ENCODE peak calls at places on chromosomes 2 and 18, in six cellular contexts. One of them, this sample, is unnamed.

GRCh38 chr2:9914384-9915065 is 37.0 kb upstream of the GRHL1 start:
- DNase-seq in activated T-cell treated with anti-CD3 and anti-CD28 coated beads, Interleukin-2, amount 50 U/mL, for 4 hours: peak
- DNase-seq in Daoy: peak
- DNase-seq in stomach: no peak
- DNase-seq in ACHN: peak
- DNase-seq in NCI-H1694: no peak
- DNase-seq in this sample: no peak

GRCh38 chr2:144938308-144938709 is 418.4 kb upstream of the ZEB2 start:
- DNase-seq in activated T-cell treated with anti-CD3 and anti-CD28 coated beads, Interleukin-2, amount 50 U/mL, for 4 hours: no peak
- DNase-seq in Daoy: peak
- DNase-seq in stomach: no peak
- DNase-seq in ACHN: peak
- DNase-seq in NCI-H1694: no peak
- DNase-seq in this sample: no peak

GRCh38 chr2:197435598-197436435 is 989 bp upstream of the SF3B1 start:
- DNase-seq in activated T-cell treated with anti-CD3 and anti-CD28 coated beads, Interleukin-2, amount 50 U/mL, for 4 hours: no peak
- DNase-seq in Daoy: no peak
- DNase-seq in stomach: no peak
- DNase-seq in ACHN: no peak
- DNase-seq in NCI-H1694: no peak
- DNase-seq in this sample: no peak

GRCh38 chr2:190655113-190655512 is 6.2 kb downstream of the NAB1 start:
- DNase-seq in activated T-cell treated with anti-CD3 and anti-CD28 coated beads, Interleukin-2, amount 50 U/mL, for 4 hours: no peak
- DNase-seq in Daoy: no peak
- DNase-seq in stomach: no peak
- DNase-seq in ACHN: no peak
- DNase-seq in NCI-H1694: peak
- DNase-seq in this sample: no peak

GRCh38 chr2:134564549-134564948 is 154.3 kb downstream of the TMEM163 start:
- DNase-seq in activated T-cell treated with anti-CD3 and anti-CD28 coated beads, Interleukin-2, amount 50 U/mL, for 4 hours: no peak
- DNase-seq in Daoy: no peak
- DNase-seq in stomach: no peak
- DNase-seq in ACHN: no peak
- DNase-seq in NCI-H1694: no peak
- DNase-seq in this sample: no peak

GRCh38 chr2:49162151-49162550 is 7.8 kb upstream of the FSHR start:
- DNase-seq in activated T-cell treated with anti-CD3 and anti-CD28 coated beads, Interleukin-2, amount 50 U/mL, for 4 hours: no peak
- DNase-seq in Daoy: no peak
- DNase-seq in stomach: no peak
- DNase-seq in ACHN: peak
- DNase-seq in NCI-H1694: no peak
- DNase-seq in this sample: no peak

GRCh38 chr2:216575465-216575864 is 57.8 kb upstream of the IGFBP2 start:
- DNase-seq in activated T-cell treated with anti-CD3 and anti-CD28 coated beads, Interleukin-2, amount 50 U/mL, for 4 hours: no peak
- DNase-seq in Daoy: no peak
- DNase-seq in stomach: no peak
- DNase-seq in ACHN: no peak
- DNase-seq in NCI-H1694: no peak
- DNase-seq in this sample: no peak

GRCh38 chr2:212177724-212178123 is 360.9 kb downstream of the ERBB4 start:
- DNase-seq in activated T-cell treated with anti-CD3 and anti-CD28 coated beads, Interleukin-2, amount 50 U/mL, for 4 hours: no peak
- DNase-seq in Daoy: no peak
- DNase-seq in stomach: no peak
- DNase-seq in ACHN: peak
- DNase-seq in NCI-H1694: no peak
- DNase-seq in this sample: no peak

GRCh38 chr18:58096658-58097057 is 52.6 kb downstream of the NEDD4L start:
- DNase-seq in activated T-cell treated with anti-CD3 and anti-CD28 coated beads, Interleukin-2, amount 50 U/mL, for 4 hours: no peak
- DNase-seq in Daoy: no peak
- DNase-seq in stomach: no peak
- DNase-seq in ACHN: no peak
- DNase-seq in NCI-H1694: no peak
- DNase-seq in this sample: no peak

GRCh38 chr2:222269132-222269531 is 29.7 kb downstream of the PAX3 start:
- DNase-seq in activated T-cell treated with anti-CD3 and anti-CD28 coated beads, Interleukin-2, amount 50 U/mL, for 4 hours: no peak
- DNase-seq in Daoy: no peak
- DNase-seq in stomach: no peak
- DNase-seq in ACHN: no peak
- DNase-seq in NCI-H1694: no peak
- DNase-seq in this sample: no peak

GRCh38 chr2:188819781-188820180 is 154.4 kb upstream of the COL3A1 start:
- DNase-seq in activated T-cell treated with anti-CD3 and anti-CD28 coated beads, Interleukin-2, amount 50 U/mL, for 4 hours: no peak
- DNase-seq in Daoy: no peak
- DNase-seq in stomach: no peak
- DNase-seq in ACHN: no peak
- DNase-seq in NCI-H1694: no peak
- DNase-seq in this sample: no peak

GRCh38 chr2:233101826-233102225 is 41.7 kb downstream of the INPP5D start:
- DNase-seq in activated T-cell treated with anti-CD3 and anti-CD28 coated beads, Interleukin-2, amount 50 U/mL, for 4 hours: no peak
- DNase-seq in Daoy: no peak
- DNase-seq in stomach: no peak
- DNase-seq in ACHN: no peak
- DNase-seq in NCI-H1694: no peak
- DNase-seq in this sample: no peak

GRCh38 chr18:48869591-48869990 is 81.2 kb downstream of the SMAD7 start:
- DNase-seq in activated T-cell treated with anti-CD3 and anti-CD28 coated beads, Interleukin-2, amount 50 U/mL, for 4 hours: no peak
- DNase-seq in Daoy: no peak
- DNase-seq in stomach: no peak
- DNase-seq in ACHN: no peak
- DNase-seq in NCI-H1694: no peak
- DNase-seq in this sample: no peak

GRCh38 chr2:120775801-120776589 is 40.3 kb downstream of the GLI2 start:
- DNase-seq in activated T-cell treated with anti-CD3 and anti-CD28 coated beads, Interleukin-2, amount 50 U/mL, for 4 hours: no peak
- DNase-seq in Daoy: no peak
- DNase-seq in stomach: no peak
- DNase-seq in ACHN: no peak
- DNase-seq in NCI-H1694: no peak
- DNase-seq in this sample: no peak

GRCh38 chr2:241506793-241507429 is 1.5 kb downstream of the STK25 start:
- DNase-seq in activated T-cell treated with anti-CD3 and anti-CD28 coated beads, Interleukin-2, amount 50 U/mL, for 4 hours: no peak
- DNase-seq in Daoy: no peak
- DNase-seq in stomach: no peak
- DNase-seq in ACHN: no peak
- DNase-seq in NCI-H1694: no peak
- DNase-seq in this sample: no peak

GRCh38 chr18:76357174-76357573 is 137.9 kb downstream of the ZNF516 start:
- DNase-seq in activated T-cell treated with anti-CD3 and anti-CD28 coated beads, Interleukin-2, amount 50 U/mL, for 4 hours: no peak
- DNase-seq in Daoy: no peak
- DNase-seq in stomach: no peak
- DNase-seq in ACHN: no peak
- DNase-seq in NCI-H1694: no peak
- DNase-seq in this sample: no peak

GRCh38 chr2:143029141-143029540 is 100.1 kb upstream of the ARHGAP15 start:
- DNase-seq in activated T-cell treated with anti-CD3 and anti-CD28 coated beads, Interleukin-2, amount 50 U/mL, for 4 hours: no peak
- DNase-seq in Daoy: peak
- DNase-seq in stomach: no peak
- DNase-seq in ACHN: no peak
- DNase-seq in NCI-H1694: no peak
- DNase-seq in this sample: no peak

GRCh38 chr2:25743132-25743830 is 69.9 kb upstream of the DTNB start:
- DNase-seq in activated T-cell treated with anti-CD3 and anti-CD28 coated beads, Interleukin-2, amount 50 U/mL, for 4 hours: no peak
- DNase-seq in Daoy: no peak
- DNase-seq in stomach: no peak
- DNase-seq in ACHN: no peak
- DNase-seq in NCI-H1694: no peak
- DNase-seq in this sample: no peak

GRCh38 chr2:33038230-33038629 is 91.5 kb downstream of the LTBP1 start:
- DNase-seq in activated T-cell treated with anti-CD3 and anti-CD28 coated beads, Interleukin-2, amount 50 U/mL, for 4 hours: no peak
- DNase-seq in Daoy: no peak
- DNase-seq in stomach: no peak
- DNase-seq in ACHN: no peak
- DNase-seq in NCI-H1694: peak
- DNase-seq in this sample: no peak

GRCh38 chr18:56235773-56236115 is 402.6 kb downstream of the TXNL1 start:
- DNase-seq in activated T-cell treated with anti-CD3 and anti-CD28 coated beads, Interleukin-2, amount 50 U/mL, for 4 hours: no peak
- DNase-seq in Daoy: no peak
- DNase-seq in stomach: no peak
- DNase-seq in ACHN: no peak
- DNase-seq in NCI-H1694: no peak
- DNase-seq in this sample: no peak

GRCh38 chr2:187618813-187619212 is 64.6 kb upstream of the TFPI start:
- DNase-seq in activated T-cell treated with anti-CD3 and anti-CD28 coated beads, Interleukin-2, amount 50 U/mL, for 4 hours: no peak
- DNase-seq in Daoy: peak
- DNase-seq in stomach: no peak
- DNase-seq in ACHN: no peak
- DNase-seq in NCI-H1694: no peak
- DNase-seq in this sample: no peak

GRCh38 chr2:105576440-105577241 is 168.1 kb upstream of the NCK2 start:
- DNase-seq in activated T-cell treated with anti-CD3 and anti-CD28 coated beads, Interleukin-2, amount 50 U/mL, for 4 hours: no peak
- DNase-seq in Daoy: peak
- DNase-seq in stomach: no peak
- DNase-seq in ACHN: peak
- DNase-seq in NCI-H1694: peak
- DNase-seq in this sample: no peak

GRCh38 chr18:50125456-50125855 is 69.5 kb downstream of the MYO5B start:
- DNase-seq in activated T-cell treated with anti-CD3 and anti-CD28 coated beads, Interleukin-2, amount 50 U/mL, for 4 hours: no peak
- DNase-seq in Daoy: no peak
- DNase-seq in stomach: no peak
- DNase-seq in ACHN: no peak
- DNase-seq in NCI-H1694: no peak
- DNase-seq in this sample: no peak

GRCh38 chr2:164061129-164061746 is 325.4 kb upstream of the FIGN start:
- DNase-seq in activated T-cell treated with anti-CD3 and anti-CD28 coated beads, Interleukin-2, amount 50 U/mL, for 4 hours: no peak
- DNase-seq in Daoy: peak
- DNase-seq in stomach: peak
- DNase-seq in ACHN: peak
- DNase-seq in NCI-H1694: peak
- DNase-seq in this sample: peak